ENCODE peak calls at places on chromosomes 3 and 15, in eight cellular contexts. C is stomach; L is dorsolateral prefrontal cortex; B is A549; T is transverse colon; I is tibial nerve; F is HCT116; D is CD8-positive, alpha-beta T cell. W is an unnamed sample.

GRCh38 chr15:78345726-78346125 is 5.6 kb downstream of the CRABP1 start:
- DNase-seq in C (no peak), L (no peak), B (no peak), T (no peak), I (no peak), F (no peak), D (no peak), W (no peak)

GRCh38 chr3:131282379-131282778 is 99.2 kb upstream of the NUDT16 start:
- DNase-seq in C (no peak), L (no peak), B (no peak), T (no peak), I (no peak), F (no peak), D (no peak), W (no peak)

GRCh38 chr3:5520237-5520636 is 332.7 kb downstream of the EDEM1 start:
- DNase-seq in C (no peak), L (no peak), B (peak; percentile 27), T (no peak), I (no peak), F (peak; percentile 34), D (no peak), W (no peak)

GRCh38 chr15:65954289-65954741 is 85.0 kb downstream of the RAB11A start:
- DNase-seq in C (no peak), L (no peak), B (peak; percentile 35), T (no peak), I (no peak), F (peak; percentile 31), D (no peak), W (no peak)

GRCh38 chr3:114092151-114093000 is 35.8 kb downstream of the QTRT2 start:
- DNase-seq in C (no peak), L (no peak), B (no peak), T (no peak), I (no peak), F (no peak), D (no peak), W (no peak)

GRCh38 chr15:59699810-59700431 is 10.8 kb upstream of the BNIP2 start:
- DNase-seq in C (no peak), L (no peak), B (peak; percentile 42), T (no peak), I (no peak), F (no peak), D (no peak), W (no peak)

GRCh38 chr3:16400143-16400935 is 113.2 kb downstream of the RFTN1 start:
- DNase-seq in C (no peak), L (no peak), B (no peak), T (no peak), I (no peak), F (no peak), D (no peak), W (no peak)

GRCh38 chr15:39154776-39155175 is 426.1 kb upstream of the THBS1 start:
- DNase-seq in C (no peak), L (no peak), B (no peak), T (no peak), I (no peak), F (no peak), D (no peak), W (no peak)

GRCh38 chr3:130658666-130659065 is 88.0 kb downstream of the PIK3R4 start:
- DNase-seq in C (no peak), L (no peak), B (no peak), T (no peak), I (no peak), F (no peak), D (no peak), W (no peak)

GRCh38 chr15:31974154-31974794 is 56.0 kb upstream of the CHRNA7 start:
- DNase-seq in C (no peak), L (no peak), B (no peak), T (no peak), I (no peak), F (no peak), D (no peak), W (no peak)

GRCh38 chr3:29140706-29141105 is 140.2 kb upstream of the RBMS3 start:
- DNase-seq in C (no peak), L (no peak), B (no peak), T (no peak), I (no peak), F (no peak), D (no peak), W (no peak)

GRCh38 chr3:58667704-58668103 is 1.1 kb upstream of the FAM3D start:
- DNase-seq in C (peak; percentile 15), L (no peak), B (no peak), T (no peak), I (no peak), F (no peak), D (no peak), W (no peak)

GRCh38 chr15:94467034-94467433 is 235.7 kb downstream of the MCTP2 start:
- DNase-seq in C (no peak), L (no peak), B (no peak), T (no peak), I (no peak), F (no peak), D (no peak), W (no peak)

GRCh38 chr3:23202921-23203650 is at the start of gene UBE2E2:
- DNase-seq in C (peak; percentile 75), L (peak; percentile 82), B (peak; percentile 69), T (peak; percentile 73), I (peak; percentile 41), F (no peak), D (peak; percentile 28), W (no peak)

GRCh38 chr3:131883711-131884407 is 151.0 kb downstream of the CPNE4 start:
- DNase-seq in C (no peak), L (no peak), B (no peak), T (no peak), I (no peak), F (no peak), D (no peak), W (no peak)

GRCh38 chr15:35929740-35930444 is 383.9 kb upstream of the DPH6 start:
- DNase-seq in C (no peak), L (no peak), B (no peak), T (no peak), I (no peak), F (no peak), D (no peak), W (no peak)

GRCh38 chr3:57952208-57952631 is 56.0 kb upstream of the FLNB start:
- DNase-seq in C (no peak), L (peak; percentile 61), B (peak; percentile 87), T (no peak), I (no peak), F (peak; percentile 36), D (no peak), W (peak; percentile 49)

GRCh38 chr3:129120254-129121004 is 1.2 kb downstream of the RAB43 start:
- DNase-seq in C (peak; percentile 88), L (peak; percentile 66), B (peak; percentile 67), T (peak; percentile 93), I (peak; percentile 70), F (peak; percentile 51), D (peak; percentile 79), W (peak; percentile 80)
- TF ChIP-seq CTCF in C (no peak), L (no peak), B (no peak), T (peak; percentile 54), I (peak; percentile 10), F (no peak), D (peak; percentile 26), W (no peak)

GRCh38 chr3:136209921-136210320 is 13.8 kb upstream of the MSL2 start:
- DNase-seq in C (no peak), L (no peak), B (no peak), T (no peak), I (no peak), F (no peak), D (no peak), W (no peak)
- TF ChIP-seq CTCF in C (no peak), L (no peak), B (no peak), T (no peak), I (no peak), F (no peak), D (no peak), W (no peak)

DNA sequence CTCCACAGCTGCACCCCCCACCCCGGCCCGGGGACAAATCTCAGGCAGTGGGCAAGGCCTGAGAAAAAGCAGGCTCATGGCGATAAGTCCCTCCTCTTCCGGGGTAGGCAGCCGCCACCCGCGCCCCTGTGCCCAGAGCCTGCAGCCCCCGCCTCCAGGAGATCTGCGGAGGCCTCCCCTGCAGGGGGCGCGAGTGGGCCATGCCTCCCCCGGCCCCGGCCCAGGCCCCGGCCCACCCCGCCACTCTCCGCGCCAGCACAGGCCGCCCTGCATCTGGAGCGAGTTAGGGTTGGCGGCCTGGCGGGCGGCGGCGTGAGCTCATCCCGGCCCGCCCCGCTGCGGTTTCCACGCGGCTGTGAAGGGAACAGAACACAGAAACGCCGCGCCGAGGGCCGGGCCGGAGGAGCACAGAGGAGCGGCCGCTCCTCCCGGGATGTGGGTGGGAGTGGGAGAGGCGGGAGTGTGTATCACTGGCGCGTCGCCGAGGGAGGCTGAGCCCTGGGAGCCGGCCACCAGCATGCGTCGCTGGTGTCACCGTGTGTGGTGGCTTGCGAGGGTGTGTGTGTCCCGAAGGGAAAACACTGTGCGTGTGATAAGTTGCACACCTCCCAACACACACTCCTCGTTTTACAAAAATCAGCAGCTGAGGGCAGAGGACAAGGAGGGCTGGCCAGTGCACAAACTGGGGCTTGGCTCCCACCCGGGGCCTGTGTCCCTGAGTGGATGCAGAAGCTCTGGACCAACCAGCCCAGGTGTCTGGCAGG is 17.2 kb downstream of the MYL3 start:
- DNase-seq in C (peak; percentile 70), L (peak; percentile 86), B (no peak), T (peak; percentile 79), I (peak; percentile 72), F (no peak), D (peak; percentile 55), W (no peak)
- TF ChIP-seq CTCF in C (peak; percentile 41), L (peak; percentile 57), B (no peak), T (no peak), I (peak; percentile 72), F (no peak), D (peak; percentile 68), W (peak; percentile 9)

DNA sequence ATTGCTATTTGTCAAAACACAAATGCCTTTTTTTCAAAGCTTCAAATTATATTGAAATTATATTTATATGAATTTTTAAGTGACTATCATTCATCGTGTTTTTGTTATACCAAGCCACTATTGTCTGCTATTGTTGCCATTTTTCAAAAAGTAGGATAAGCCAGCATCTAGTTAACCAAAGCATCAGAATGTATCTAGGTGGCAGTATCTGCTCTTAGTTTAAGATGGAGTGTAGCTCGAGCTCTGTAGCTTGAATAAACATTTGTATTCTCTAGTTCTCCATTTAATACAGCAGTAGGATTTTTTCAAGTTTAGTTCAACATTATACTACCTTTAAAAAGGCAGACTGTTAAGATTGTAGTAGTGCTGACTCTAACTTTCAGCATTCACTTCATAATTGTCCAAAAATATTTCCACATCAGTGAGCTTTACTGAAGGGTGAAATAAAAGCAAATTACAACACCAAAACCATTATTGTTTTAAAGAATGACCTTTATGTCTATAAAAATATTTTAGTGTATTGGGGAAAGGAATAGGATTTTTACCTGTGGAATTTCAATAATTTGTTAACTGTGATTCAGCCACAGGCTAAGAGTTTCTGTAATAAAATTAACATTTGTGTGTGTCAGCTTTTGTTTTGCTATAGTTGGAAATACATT is 19.6 kb upstream of the C15orf61 start:
- DNase-seq in C (no peak), L (no peak), B (peak; percentile 33), T (no peak), I (no peak), F (no peak), D (no peak), W (no peak)
- TF ChIP-seq CTCF in C (no peak), L (peak; percentile 70), B (peak; percentile 56), T (no peak), I (peak; percentile 13), F (peak; percentile 20), D (peak; percentile 27), W (peak; percentile 56)